ENCODE peak calls at places on chromosomes 16 and 17, in ten cellular contexts. Q, R, Y, P, E, I, L, W, G and N are unnamed samples.

GRCh38 chr17:34781571-34782108 is 179.6 kb downstream of the CCT6B start:
- DNase-seq in Q (no peak), R (no peak), Y (no peak), P (peak; percentile 98), E (no peak), I (peak; percentile 3), L (peak; percentile 30), W (no peak), G (no peak), N (no peak)

GRCh38 chr16:57606147-57606846 is 22.1 kb upstream of the ADGRG1 start:
- DNase-seq in Q (no peak), R (no peak), Y (no peak), P (no peak), E (no peak), I (no peak), L (no peak), W (no peak), G (no peak), N (no peak)

GRCh38 chr16:57389087-57389468 is 15.5 kb upstream of the CCL17 start:
- DNase-seq in Q (no peak), R (no peak), Y (no peak), P (no peak), E (no peak), I (no peak), L (no peak), W (no peak), G (no peak), N (no peak)

GRCh38 chr17:30565073-30565935 is 88.1 kb downstream of the GOSR1 start:
- DNase-seq in Q (no peak), R (no peak), Y (no peak), P (no peak), E (no peak), I (no peak), L (no peak), W (no peak), G (no peak), N (no peak)

GRCh38 chr16:46857261-46857962 is 26.4 kb upstream of the C16orf87 start:
- DNase-seq in Q (peak; percentile 74), R (peak; percentile 20), Y (no peak), P (peak; percentile 64), E (peak; percentile 73), I (no peak), L (peak; percentile 62), W (peak; percentile 26), G (no peak), N (no peak)

GRCh38 chr16:1070084-1070987 is 2.2 kb upstream of the SSTR5 start:
- DNase-seq in Q (no peak), R (no peak), Y (no peak), P (no peak), E (no peak), I (no peak), L (no peak), W (no peak), G (no peak), N (no peak)

GRCh38 chr17:35214192-35214591 is 20.0 kb upstream of the SLC35G3 start:
- DNase-seq in Q (no peak), R (peak; percentile 94), Y (peak; percentile 17), P (peak; percentile 46), E (no peak), I (no peak), L (no peak), W (no peak), G (no peak), N (no peak)

GRCh38 chr17:81822996-81823799 is 9.9 kb downstream of the MCRIP1 start:
- DNase-seq in Q (no peak), R (no peak), Y (no peak), P (no peak), E (no peak), I (no peak), L (no peak), W (no peak), G (no peak), N (peak; percentile 80)

GRCh38 chr16:73192227-73192894 is 144.4 kb upstream of the ZFHX3 start:
- DNase-seq in Q (no peak), R (no peak), Y (no peak), P (peak; percentile 42), E (no peak), I (peak; percentile 47), L (peak; percentile 75), W (no peak), G (no peak), N (no peak)

GRCh38 chr16:56321159-56321558 is 104.2 kb downstream of the AMFR start:
- DNase-seq in Q (no peak), R (no peak), Y (no peak), P (no peak), E (no peak), I (no peak), L (no peak), W (no peak), G (no peak), N (no peak)

GRCh38 chr17:2916362-2916928 is 120.2 kb downstream of the RAP1GAP2 start:
- DNase-seq in Q (no peak), R (no peak), Y (no peak), P (no peak), E (no peak), I (no peak), L (no peak), W (no peak), G (no peak), N (no peak)

GRCh38 chr17:73757324-73757942 is 113.2 kb upstream of the SDK2 start:
- DNase-seq in Q (no peak), R (no peak), Y (no peak), P (no peak), E (peak; percentile 99), I (no peak), L (no peak), W (no peak), G (no peak), N (no peak)

GRCh38 chr16:483351-484075 is 44.0 kb upstream of the CAPN15 start:
- DNase-seq in Q (no peak), R (no peak), Y (no peak), P (no peak), E (no peak), I (no peak), L (no peak), W (no peak), G (no peak), N (no peak)

GRCh38 chr17:82110298-82110697 is 12.3 kb upstream of the FASN start:
- DNase-seq in Q (no peak), R (no peak), Y (no peak), P (no peak), E (no peak), I (no peak), L (no peak), W (no peak), G (no peak), N (no peak)

GRCh38 chr16:17377360-17378324 is 93.1 kb downstream of the XYLT1 start:
- DNase-seq in Q (no peak), R (no peak), Y (no peak), P (no peak), E (no peak), I (no peak), L (peak; percentile 59), W (no peak), G (no peak), N (no peak)

GRCh38 chr16:29868396-29868795 is 5.4 kb upstream of the CDIPT start:
- DNase-seq in Q (no peak), R (no peak), Y (no peak), P (no peak), E (no peak), I (no peak), L (no peak), W (no peak), G (no peak), N (no peak)

GRCh38 chr17:6671431-6671830 is 19.9 kb downstream of the C17orf100 start:
- DNase-seq in Q (no peak), R (no peak), Y (no peak), P (no peak), E (no peak), I (no peak), L (no peak), W (no peak), G (no peak), N (no peak)

GRCh38 chr17:82520041-82520910 is 744 bp downstream of the FOXK2 start:
- DNase-seq in Q (peak; percentile 46), R (peak; percentile 53), Y (no peak), P (no peak), E (no peak), I (no peak), L (no peak), W (no peak), G (peak; percentile 75), N (peak; percentile 27)

GRCh38 chr17:33939959-33940358 is 315.1 kb upstream of the CCL2 start:
- DNase-seq in Q (no peak), R (no peak), Y (no peak), P (no peak), E (no peak), I (no peak), L (no peak), W (no peak), G (no peak), N (no peak)

GRCh38 chr16:59601452-59601851 is 867.3 kb upstream of the GOT2 start:
- DNase-seq in Q (no peak), R (no peak), Y (no peak), P (no peak), E (no peak), I (no peak), L (no peak), W (no peak), G (no peak), N (no peak)

GRCh38 chr17:27268394-27269085 is 25.4 kb upstream of the WSB1 start:
- DNase-seq in Q (no peak), R (no peak), Y (no peak), P (no peak), E (no peak), I (no peak), L (no peak), W (no peak), G (no peak), N (peak; percentile 54)

GRCh38 chr16:75534560-75535205 is 1.2 kb downstream of the CHST5 start:
- DNase-seq in Q (no peak), R (no peak), Y (no peak), P (no peak), E (no peak), I (no peak), L (no peak), W (no peak), G (peak; percentile 48), N (peak; percentile 64)

GRCh38 chr17:2400474-2400866 is 390 bp downstream of the MNT start:
- DNase-seq in Q (peak; percentile 52), R (peak; percentile 56), Y (peak; percentile 40), P (peak; percentile 39), E (no peak), I (no peak), L (peak; percentile 45), W (no peak), G (peak; percentile 89), N (peak; percentile 92)